ENCODE peak calls at places on chromosomes 12 and 14, in ten cellular contexts. One of them, this sample, is unnamed.

GRCh38 chr14:74301594-74302159 is 1.1 kb downstream of the ABCD4 start:
- DNase-seq in HEK293T: no peak
- DNase-seq in GM03348: no peak
- DNase-seq in HAP-1: no peak
- DNase-seq in T47D: no peak
- DNase-seq in anterior cingulate cortex: peak
- DNase-seq in GM18507: no peak
- DNase-seq in Right ventricle myocardium superior: no peak
- DNase-seq in stimulated activated CD4-positive, alpha-beta T cell treated with anti-CD3 and anti-CD28 coated beads, Interleukin-1b, Interleukin-23, amount 100 ng/mL, for 4 hours: no peak
- DNase-seq in mucosa of descending colon: no peak
- DNase-seq in this sample: no peak

GRCh38 chr12:108589028-108589839 is 8.7 kb downstream of the TMEM119 start:
- DNase-seq in HAP-1: no peak
- DNase-seq in mucosa of descending colon: no peak
- DNase-seq in stimulated activated CD4-positive, alpha-beta T cell treated with anti-CD3 and anti-CD28 coated beads, Interleukin-1b, Interleukin-23, amount 100 ng/mL, for 4 hours: no peak
- DNase-seq in Right ventricle myocardium superior: peak
- DNase-seq in anterior cingulate cortex: no peak
- DNase-seq in HEK293T: no peak
- DNase-seq in GM18507: no peak
- DNase-seq in T47D: no peak
- DNase-seq in GM03348: peak
- DNase-seq in this sample: no peak

GRCh38 chr12:69966839-69967238 is 141.8 kb downstream of the MYRFL start:
- DNase-seq in GM03348: peak
- DNase-seq in HEK293T: no peak
- DNase-seq in stimulated activated CD4-positive, alpha-beta T cell treated with anti-CD3 and anti-CD28 coated beads, Interleukin-1b, Interleukin-23, amount 100 ng/mL, for 4 hours: no peak
- DNase-seq in Right ventricle myocardium superior: no peak
- DNase-seq in mucosa of descending colon: no peak
- DNase-seq in GM18507: no peak
- DNase-seq in T47D: no peak
- DNase-seq in anterior cingulate cortex: no peak
- DNase-seq in HAP-1: no peak
- DNase-seq in this sample: no peak

GRCh38 chr12:53274445-53274844 is 6.3 kb downstream of the ESPL1 start:
- DNase-seq in anterior cingulate cortex: no peak
- DNase-seq in Right ventricle myocardium superior: no peak
- DNase-seq in stimulated activated CD4-positive, alpha-beta T cell treated with anti-CD3 and anti-CD28 coated beads, Interleukin-1b, Interleukin-23, amount 100 ng/mL, for 4 hours: no peak
- DNase-seq in GM18507: no peak
- DNase-seq in T47D: no peak
- DNase-seq in HAP-1: no peak
- DNase-seq in HEK293T: no peak
- DNase-seq in mucosa of descending colon: no peak
- DNase-seq in GM03348: no peak
- DNase-seq in this sample: no peak

GRCh38 chr14:52259452-52259851 is 8.0 kb upstream of the PTGDR start:
- DNase-seq in HEK293T: no peak
- DNase-seq in T47D: no peak
- DNase-seq in Right ventricle myocardium superior: no peak
- DNase-seq in GM18507: no peak
- DNase-seq in mucosa of descending colon: no peak
- DNase-seq in GM03348: no peak
- DNase-seq in anterior cingulate cortex: no peak
- DNase-seq in HAP-1: no peak
- DNase-seq in stimulated activated CD4-positive, alpha-beta T cell treated with anti-CD3 and anti-CD28 coated beads, Interleukin-1b, Interleukin-23, amount 100 ng/mL, for 4 hours: no peak
- DNase-seq in this sample: no peak

GRCh38 chr12:98783420-98783819 is 138.3 kb downstream of the APAF1 start:
- DNase-seq in mucosa of descending colon: no peak
- DNase-seq in Right ventricle myocardium superior: no peak
- DNase-seq in anterior cingulate cortex: no peak
- DNase-seq in T47D: no peak
- DNase-seq in HEK293T: no peak
- DNase-seq in HAP-1: no peak
- DNase-seq in GM03348: no peak
- DNase-seq in stimulated activated CD4-positive, alpha-beta T cell treated with anti-CD3 and anti-CD28 coated beads, Interleukin-1b, Interleukin-23, amount 100 ng/mL, for 4 hours: no peak
- DNase-seq in GM18507: no peak
- DNase-seq in this sample: no peak

GRCh38 chr14:90850487-90850886 is 34.3 kb upstream of the TTC7B start:
- DNase-seq in HAP-1: no peak
- DNase-seq in T47D: peak
- DNase-seq in anterior cingulate cortex: no peak
- DNase-seq in GM03348: no peak
- DNase-seq in stimulated activated CD4-positive, alpha-beta T cell treated with anti-CD3 and anti-CD28 coated beads, Interleukin-1b, Interleukin-23, amount 100 ng/mL, for 4 hours: no peak
- DNase-seq in HEK293T: no peak
- DNase-seq in mucosa of descending colon: no peak
- DNase-seq in Right ventricle myocardium superior: no peak
- DNase-seq in GM18507: no peak
- DNase-seq in this sample: no peak

GRCh38 chr14:68695326-68695768 is 97.5 kb downstream of the ZFP36L1 start:
- DNase-seq in T47D: no peak
- DNase-seq in HEK293T: no peak
- DNase-seq in GM03348: peak
- DNase-seq in GM18507: peak
- DNase-seq in mucosa of descending colon: no peak
- DNase-seq in stimulated activated CD4-positive, alpha-beta T cell treated with anti-CD3 and anti-CD28 coated beads, Interleukin-1b, Interleukin-23, amount 100 ng/mL, for 4 hours: no peak
- DNase-seq in Right ventricle myocardium superior: no peak
- DNase-seq in HAP-1: no peak
- DNase-seq in anterior cingulate cortex: no peak
- DNase-seq in this sample: peak

GRCh38 chr12:25459541-25459951 is 93.5 kb downstream of the LMNTD1 start:
- DNase-seq in GM03348: no peak
- DNase-seq in mucosa of descending colon: no peak
- DNase-seq in T47D: no peak
- DNase-seq in anterior cingulate cortex: no peak
- DNase-seq in GM18507: peak
- DNase-seq in HAP-1: no peak
- DNase-seq in stimulated activated CD4-positive, alpha-beta T cell treated with anti-CD3 and anti-CD28 coated beads, Interleukin-1b, Interleukin-23, amount 100 ng/mL, for 4 hours: no peak
- DNase-seq in HEK293T: no peak
- DNase-seq in Right ventricle myocardium superior: no peak
- DNase-seq in this sample: no peak

GRCh38 chr14:31113794-31114193 is 87.6 kb upstream of the STRN3 start:
- DNase-seq in T47D: no peak
- DNase-seq in stimulated activated CD4-positive, alpha-beta T cell treated with anti-CD3 and anti-CD28 coated beads, Interleukin-1b, Interleukin-23, amount 100 ng/mL, for 4 hours: no peak
- DNase-seq in GM18507: no peak
- DNase-seq in Right ventricle myocardium superior: no peak
- DNase-seq in anterior cingulate cortex: no peak
- DNase-seq in HAP-1: no peak
- DNase-seq in mucosa of descending colon: no peak
- DNase-seq in HEK293T: no peak
- DNase-seq in GM03348: no peak
- DNase-seq in this sample: no peak

GRCh38 chr14:96130391-96130790 is 74.2 kb upstream of the BDKRB2 start:
- DNase-seq in GM18507: no peak
- DNase-seq in GM03348: no peak
- DNase-seq in T47D: no peak
- DNase-seq in HEK293T: no peak
- DNase-seq in Right ventricle myocardium superior: no peak
- DNase-seq in anterior cingulate cortex: no peak
- DNase-seq in mucosa of descending colon: no peak
- DNase-seq in HAP-1: no peak
- DNase-seq in stimulated activated CD4-positive, alpha-beta T cell treated with anti-CD3 and anti-CD28 coated beads, Interleukin-1b, Interleukin-23, amount 100 ng/mL, for 4 hours: no peak
- DNase-seq in this sample: no peak

GRCh38 chr12:104737682-104738370 is 220.3 kb downstream of the SLC41A2 start:
- DNase-seq in anterior cingulate cortex: no peak
- DNase-seq in mucosa of descending colon: no peak
- DNase-seq in HAP-1: no peak
- DNase-seq in GM18507: no peak
- DNase-seq in HEK293T: no peak
- DNase-seq in T47D: no peak
- DNase-seq in GM03348: no peak
- DNase-seq in Right ventricle myocardium superior: no peak
- DNase-seq in stimulated activated CD4-positive, alpha-beta T cell treated with anti-CD3 and anti-CD28 coated beads, Interleukin-1b, Interleukin-23, amount 100 ng/mL, for 4 hours: no peak
- DNase-seq in this sample: no peak

GRCh38 chr14:64502476-64503183 is 1.0 kb downstream of the ZBTB25 start:
- DNase-seq in Right ventricle myocardium superior: no peak
- DNase-seq in anterior cingulate cortex: no peak
- DNase-seq in GM03348: no peak
- DNase-seq in GM18507: no peak
- DNase-seq in mucosa of descending colon: peak
- DNase-seq in HEK293T: no peak
- DNase-seq in stimulated activated CD4-positive, alpha-beta T cell treated with anti-CD3 and anti-CD28 coated beads, Interleukin-1b, Interleukin-23, amount 100 ng/mL, for 4 hours: no peak
- DNase-seq in HAP-1: peak
- DNase-seq in T47D: no peak
- DNase-seq in this sample: no peak

GRCh38 chr12:6965026-6965661 is 5.3 kb downstream of the PHB2 start:
- DNase-seq in HAP-1: peak
- DNase-seq in stimulated activated CD4-positive, alpha-beta T cell treated with anti-CD3 and anti-CD28 coated beads, Interleukin-1b, Interleukin-23, amount 100 ng/mL, for 4 hours: peak
- DNase-seq in T47D: no peak
- DNase-seq in GM18507: no peak
- DNase-seq in HEK293T: peak
- DNase-seq in GM03348: peak
- DNase-seq in Right ventricle myocardium superior: peak
- DNase-seq in anterior cingulate cortex: peak
- DNase-seq in mucosa of descending colon: peak
- DNase-seq in this sample: peak

GRCh38 chr12:26614217-26614616 is 218.8 kb downstream of the ITPR2 start:
- DNase-seq in HAP-1: peak
- DNase-seq in T47D: no peak
- DNase-seq in stimulated activated CD4-positive, alpha-beta T cell treated with anti-CD3 and anti-CD28 coated beads, Interleukin-1b, Interleukin-23, amount 100 ng/mL, for 4 hours: no peak
- DNase-seq in mucosa of descending colon: peak
- DNase-seq in GM03348: peak
- DNase-seq in GM18507: no peak
- DNase-seq in Right ventricle myocardium superior: no peak
- DNase-seq in HEK293T: peak
- DNase-seq in anterior cingulate cortex: no peak
- DNase-seq in this sample: no peak

GRCh38 chr12:106918746-106919145 is 37.0 kb upstream of the TMEM263 start:
- DNase-seq in Right ventricle myocardium superior: no peak
- DNase-seq in HAP-1: peak
- DNase-seq in anterior cingulate cortex: no peak
- DNase-seq in T47D: peak
- DNase-seq in GM03348: no peak
- DNase-seq in stimulated activated CD4-positive, alpha-beta T cell treated with anti-CD3 and anti-CD28 coated beads, Interleukin-1b, Interleukin-23, amount 100 ng/mL, for 4 hours: no peak
- DNase-seq in mucosa of descending colon: no peak
- DNase-seq in GM18507: no peak
- DNase-seq in HEK293T: peak
- DNase-seq in this sample: no peak

This sample was measured in 8988T.